ENCODE peak calls at places on chromosomes 4 and X, in ten cellular contexts. O, H, R, D, N, T, Q, E, V and G are unnamed samples. For H3K4me1, the result is how much of the 10 kb centered on the place peaks cover.

GRCh38 chrX:17826609-17827496 is 34.2 kb downstream of the RAI2 start:
- DNase-seq in O (no peak), H (no peak), R (no peak), D (peak), N (peak), T (no peak), Q (no peak), E (no peak), V (no peak), G (no peak)

GRCh38 chr4:98688416-98689290 is 30.2 kb upstream of the TSPAN5 start:
- DNase-seq in O (no peak), H (peak), R (peak), D (peak), N (peak), T (no peak), Q (no peak), E (peak), V (no peak), G (no peak)

GRCh38 chrX:120768681-120769080 is 107.0 kb downstream of the CT47B1 start:
- DNase-seq in O (no peak), H (no peak), R (no peak), D (peak), N (peak), T (no peak), Q (no peak), E (no peak), V (no peak), G (no peak)

GRCh38 chr4:156169861-156170260 is 216.2 kb upstream of the CTSO start:
- DNase-seq in O (peak), H (no peak), R (no peak), D (no peak), N (peak), T (no peak), Q (no peak), E (no peak), V (no peak), G (no peak)

GRCh38 chr4:152896819-152897218 is 39.3 kb upstream of the FHDC1 start:
- DNase-seq in O (no peak), H (no peak), R (no peak), D (peak), N (peak), T (no peak), Q (no peak), E (no peak), V (no peak), G (no peak)

GRCh38 chr4:98765771-98766170 is 107.4 kb upstream of the TSPAN5 start:
- DNase-seq in O (no peak), H (no peak), R (no peak), D (no peak), N (no peak), T (no peak), Q (no peak), E (no peak), V (no peak), G (no peak)

GRCh38 chr4:102685768-102686167 is 75.0 kb downstream of the MANBA start:
- DNase-seq in O (no peak), H (no peak), R (no peak), D (no peak), N (no peak), T (no peak), Q (no peak), E (no peak), V (no peak), G (no peak)

GRCh38 chrX:146956760-146957159 is 142.2 kb upstream of the CXorf51A start:
- DNase-seq in O (no peak), H (no peak), R (no peak), D (no peak), N (no peak), T (no peak), Q (no peak), E (no peak), V (no peak), G (no peak)

GRCh38 chr4:150145090-150145949 is 67.1 kb downstream of the DCLK2 start:
- DNase-seq in O (peak), H (peak), R (no peak), D (no peak), N (peak), T (no peak), Q (no peak), E (no peak), V (no peak), G (no peak)

GRCh38 chrX:122512561-122513072 is 671.5 kb upstream of the GRIA3 start:
- DNase-seq in O (no peak), H (no peak), R (no peak), D (no peak), N (no peak), T (no peak), Q (no peak), E (no peak), V (no peak), G (no peak)

GRCh38 chrX:85504381-85504780 is 124.9 kb upstream of the POF1B start:
- DNase-seq in O (no peak), H (no peak), R (no peak), D (no peak), N (no peak), T (no peak), Q (no peak), E (no peak), V (no peak), G (no peak)

GRCh38 chrX:120408168-120408567 is 46.3 kb downstream of the ATP1B4 start:
- DNase-seq in O (peak), H (no peak), R (no peak), D (no peak), N (no peak), T (no peak), Q (no peak), E (no peak), V (no peak), G (no peak)

GRCh38 chr4:1521821-1522361 is 115.6 kb upstream of the NKX1-1 start:
- DNase-seq in O (no peak), H (no peak), R (no peak), D (no peak), N (no peak), T (peak), Q (no peak), E (no peak), V (peak), G (no peak)

GRCh38 chr4:128385683-128386304 is 98.2 kb upstream of the PGRMC2 start:
- DNase-seq in O (peak), H (peak), R (peak), D (peak), N (no peak), T (no peak), Q (no peak), E (no peak), V (no peak), G (no peak)

GRCh38 chr4:15654556-15655222 is 468 bp downstream of the FBXL5 start:
- DNase-seq in O (peak), H (peak), R (peak), D (peak), N (peak), T (peak), Q (peak), E (no peak), V (peak), G (peak)

GRCh38 chrX:16148896-16149295 is 18.4 kb upstream of the MAGEB17 start:
- DNase-seq in O (no peak), H (peak), R (no peak), D (no peak), N (no peak), T (no peak), Q (no peak), E (no peak), V (no peak), G (no peak)

GRCh38 chrX:134849390-134849789 is 141.4 kb upstream of the SMIM10 start:
- DNase-seq in O (no peak), H (no peak), R (no peak), D (peak), N (no peak), T (no peak), Q (no peak), E (no peak), V (no peak), G (no peak)

GRCh38 chrX:2894885-2895292 is 34.2 kb downstream of the ARSD start:
- DNase-seq in O (no peak), H (peak), R (peak), D (peak), N (no peak), T (no peak), Q (peak), E (peak), V (no peak), G (no peak)

GRCh38 chr4:20408596-20408995 is 156.9 kb downstream of the SLIT2 start:
- DNase-seq in O (no peak), H (no peak), R (no peak), D (peak), N (peak), T (no peak), Q (no peak), E (no peak), V (no peak), G (no peak)

GRCh38 chr4:37717575-37717974 is 31.4 kb upstream of the RELL1 start:
- DNase-seq in O (no peak), H (peak), R (no peak), D (peak), N (peak), T (no peak), Q (no peak), E (no peak), V (no peak), G (no peak)

GRCh38 chr4:17997129-17997528 is 24.4 kb downstream of the LCORL start:
- DNase-seq in O (no peak), H (no peak), R (no peak), D (no peak), N (no peak), T (no peak), Q (no peak), E (no peak), V (no peak), G (no peak)

GRCh38 chr4:184059099-184059498 is 154.0 kb downstream of the STOX2 start:
- DNase-seq in O (no peak), H (no peak), R (no peak), D (no peak), N (no peak), T (no peak), Q (no peak), E (no peak), V (no peak), G (no peak)

GRCh38 chr4:25172964-25173917 is 13.0 kb upstream of the SEPSECS start:
- DNase-seq in O (no peak), H (peak), R (no peak), D (peak), N (peak), T (no peak), Q (peak), E (no peak), V (no peak), G (no peak)

GRCh38 chrX:112670290-112670689 is 9.4 kb downstream of the LHFPL1 start:
- DNase-seq in O (no peak), H (no peak), R (no peak), D (no peak), N (no peak), T (no peak), Q (no peak), E (no peak), V (no peak), G (no peak)

GRCh38 chr4:79661196-79661595 is 253.2 kb upstream of the GK2 start:
- DNase-seq in O (no peak), H (no peak), R (no peak), D (no peak), N (no peak), T (no peak), Q (no peak), E (no peak), V (no peak), G (no peak)

GRCh38 chr4:141046255-141046654 is 87.0 kb downstream of the RNF150 start:
- DNase-seq in O (no peak), H (peak), R (peak), D (peak), N (peak), T (no peak), Q (peak), E (no peak), V (no peak), G (no peak)

GRCh38 chr4:164204434-164204833 is 549.5 kb upstream of the SMIM31 start:
- DNase-seq in O (peak), H (peak), R (peak), D (peak), N (peak), T (no peak), Q (peak), E (no peak), V (no peak), G (no peak)

GRCh38 chr4:122702939-122703338 is 29.6 kb upstream of the BBS12 start:
- DNase-seq in O (no peak), H (no peak), R (no peak), D (no peak), N (no peak), T (no peak), Q (no peak), E (no peak), V (no peak), G (no peak)

GRCh38 chr4:13783800-13784411 is 156.4 kb upstream of the BOD1L1 start:
- DNase-seq in O (no peak), H (no peak), R (peak), D (no peak), N (no peak), T (no peak), Q (peak), E (no peak), V (no peak), G (no peak)

GRCh38 chr4:174262624-174263444 is 20.6 kb downstream of the FBXO8 start:
- DNase-seq in O (no peak), H (no peak), R (no peak), D (peak), N (no peak), T (no peak), Q (peak), E (no peak), V (no peak), G (no peak)

GRCh38 chr4:177308125-177308524 is 1.5 kb upstream of the NEIL3 start:
- DNase-seq in O (no peak), H (peak), R (peak), D (peak), N (peak), T (no peak), Q (no peak), E (no peak), V (no peak), G (no peak)

DNA sequence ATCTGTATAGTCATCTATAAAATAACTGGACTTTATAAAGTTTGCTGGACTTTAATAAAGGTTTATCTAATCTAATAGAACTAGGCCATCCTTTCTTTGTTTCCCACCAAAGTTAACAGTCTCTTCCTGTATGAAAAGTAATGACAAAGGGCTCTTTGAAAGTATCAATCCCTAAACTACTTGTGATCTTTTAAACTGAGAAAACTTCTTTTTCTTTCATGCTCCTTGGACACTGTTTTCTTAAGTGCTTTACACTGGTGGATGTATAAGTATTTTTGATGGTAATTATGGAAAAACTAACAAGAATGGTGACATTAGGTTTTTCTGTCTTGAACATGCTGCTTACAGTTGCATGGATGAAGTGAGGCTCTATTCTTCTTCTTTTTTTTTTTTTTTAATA is 2.4 kb upstream of the ZFX start:
- DNase-seq in O (no peak), H (no peak), R (no peak), D (no peak), N (no peak), T (no peak), Q (no peak), E (no peak), V (no peak), G (no peak)
- H3K4me1 ChIP-seq in O (under half), H (under half), R (half or more), D (under half), N (half or more), T (under half), Q (half or more), E (under half), V (under half), G (under half)

DNA sequence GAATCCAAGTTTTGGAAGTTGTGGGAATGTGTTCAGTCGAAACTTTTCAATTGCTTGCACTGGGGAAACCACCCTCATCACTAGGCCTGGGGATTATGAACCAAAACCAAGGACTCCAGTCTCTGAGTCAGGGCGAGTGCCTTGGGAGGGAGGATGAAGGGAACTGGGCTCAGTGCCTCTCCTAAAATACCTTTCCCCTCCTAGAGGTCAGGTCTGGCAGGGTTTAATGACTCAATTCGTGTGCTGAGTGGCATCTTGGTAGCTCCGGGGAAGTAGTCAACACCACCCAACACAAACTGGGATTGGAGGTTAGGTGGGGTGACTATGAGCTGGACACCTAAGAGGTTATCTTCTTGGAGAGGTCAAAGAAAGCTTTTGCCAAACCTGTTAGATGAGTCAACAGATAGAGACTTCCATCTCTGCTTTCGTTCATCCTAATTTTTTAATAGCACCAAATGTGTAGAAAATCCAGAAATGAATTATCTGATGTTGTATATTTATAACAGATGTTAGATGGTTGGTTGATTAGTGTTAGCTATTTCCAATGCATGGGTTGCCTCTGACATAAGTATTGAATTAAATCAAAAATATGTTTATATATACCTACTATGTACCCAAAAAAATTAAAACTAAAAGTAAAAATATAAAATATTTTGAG is 202.8 kb downstream of the SHROOM3 start:
- DNase-seq in O (no peak), H (no peak), R (no peak), D (no peak), N (peak), T (no peak), Q (no peak), E (no peak), V (no peak), G (no peak)
- TF ChIP-seq CTCF in O (no peak), H (no peak), R (no peak), D (no peak), N (no peak), T (no peak), Q (no peak), E (no peak), V (no peak), G (no peak)

GRCh38 chr4:181952478-181952877 is 290.7 kb upstream of the TENM3 start:
- DNase-seq in O (no peak), H (peak), R (no peak), D (peak), N (peak), T (no peak), Q (peak), E (no peak), V (no peak), G (no peak)
- H3K27ac ChIP-seq in O (no peak), H (peak), R (no peak), D (no peak), N (peak), T (no peak), Q (no peak), E (peak), V (no peak), G (no peak)

GRCh38 chrX:108396188-108396885 is 41.9 kb downstream of the COL4A6 start:
- DNase-seq in O (peak), H (peak), R (peak), D (no peak), N (no peak), T (no peak), Q (peak), E (no peak), V (no peak), G (no peak)
- H3K4me1 ChIP-seq in O (under half), H (half or more), R (under half), D (under half), N (under half), T (under half), Q (under half), E (under half), V (under half), G (under half)

GRCh38 chrX:23694606-23695005 is 27.3 kb downstream of the PRDX4 start:
- DNase-seq in O (peak), H (peak), R (peak), D (peak), N (peak), T (no peak), Q (peak), E (peak), V (peak), G (peak)
- TF ChIP-seq CTCF in O (peak), H (peak), R (peak), D (peak), N (peak), T (peak), Q (peak), E (peak), V (peak), G (peak)